ENCODE peak calls at places on chromosome 1, in four cellular contexts. Z is K562, J is WTC11, M is GM12878. Y is an unnamed sample.

GRCh38 chr1:8011923-8012858 is 13.9 kb downstream of the ERRFI1 start:
- DNase-seq in J (no peak), Z (no peak), M (no peak), Y (no peak)

GRCh38 chr1:15424146-15424667 is 14.0 kb upstream of the CTRC start:
- DNase-seq in M (no peak), Z (peak; percentile 80), J (no peak), Y (no peak)

GRCh38 chr1:99385852-99386251 is 121.6 kb downstream of the PLPPR4 start:
- DNase-seq in M (no peak), J (no peak), Z (no peak), Y (no peak)

GRCh38 chr1:228065543-228066347 is 16.8 kb upstream of the ARF1 start:
- DNase-seq in M (no peak), Z (no peak), J (no peak), Y (no peak)

GRCh38 chr1:184748767-184749166 is 5.9 kb downstream of the EDEM3 start:
- DNase-seq in J (no peak), M (no peak), Z (no peak), Y (no peak)

GRCh38 chr1:4678318-4678717 is 23.9 kb downstream of the AJAP1 start:
- DNase-seq in M (no peak), J (no peak), Z (no peak), Y (no peak)

GRCh38 chr1:108142773-108143394 is 57.3 kb downstream of the SLC25A24 start:
- DNase-seq in M (no peak), J (no peak), Z (peak; percentile 48), Y (no peak)

GRCh38 chr1:74779750-74780149 is 46.8 kb downstream of the TYW3 start:
- DNase-seq in Z (no peak), J (no peak), M (no peak), Y (no peak)

GRCh38 chr1:7493711-7494110 is 277.4 kb upstream of the VAMP3 start:
- DNase-seq in Z (no peak), M (no peak), J (no peak), Y (no peak)

DNA sequence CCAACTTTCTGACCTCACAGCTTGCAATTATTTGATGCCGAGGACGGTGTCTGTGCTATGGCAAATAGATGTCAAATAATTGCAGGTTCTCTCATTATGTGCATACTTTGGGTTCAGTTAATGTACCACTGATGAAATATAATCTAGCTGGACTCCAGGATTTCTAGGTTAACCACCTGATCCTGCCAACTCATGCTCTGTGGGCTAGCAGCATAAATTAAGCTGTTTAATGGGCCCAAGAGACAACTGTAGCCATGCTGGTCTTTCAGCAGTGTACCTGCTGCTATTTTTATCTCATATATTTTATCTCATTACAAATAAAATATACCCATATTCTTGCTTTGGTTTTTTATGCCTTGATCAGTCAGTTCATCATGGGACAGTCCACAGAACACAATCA is 43.3 kb upstream of the HP1BP3 start:
- DNase-seq in M (no peak), J (no peak), Z (no peak), Y (no peak)
- TF ChIP-seq NR2C2 in M (no peak), J (no peak), Z (no peak), Y (no peak)

DNA sequence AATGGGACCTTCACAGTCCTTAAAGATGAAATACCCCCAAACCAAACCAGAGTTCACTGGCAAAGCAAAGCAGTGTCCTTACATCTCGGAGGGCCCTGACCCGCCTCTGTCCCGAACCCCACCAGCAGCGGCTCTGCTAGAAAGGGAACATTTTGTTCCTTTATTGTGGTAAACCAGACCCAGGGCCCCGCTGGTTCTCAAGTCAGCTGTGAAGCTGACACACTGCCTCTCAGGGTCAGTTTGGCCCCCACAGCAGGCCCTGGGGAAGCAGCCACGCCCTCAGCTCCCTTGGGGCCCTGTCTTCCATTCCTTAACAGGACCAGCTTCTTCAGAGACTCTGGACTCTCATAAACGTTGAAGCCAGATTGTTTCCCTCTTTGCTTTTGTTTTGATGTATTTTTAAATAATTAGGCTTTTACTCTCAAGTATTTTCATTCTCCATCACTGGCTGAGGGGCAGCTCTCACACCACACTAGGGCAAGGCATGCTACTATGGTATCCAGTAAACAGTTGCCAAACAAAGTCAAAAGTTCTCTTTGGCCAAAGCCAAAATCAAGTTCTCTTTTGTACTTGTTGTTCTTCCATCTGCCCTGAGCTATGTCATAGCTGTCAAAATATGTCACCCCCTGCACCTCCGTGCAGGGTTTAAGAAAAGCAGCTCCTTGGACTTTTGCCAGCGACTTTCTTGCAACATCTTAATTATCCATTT is 61.1 kb upstream of the ANGPTL1 start:
- DNase-seq in M (no peak), Z (no peak), J (no peak), Y (no peak)
- TF ChIP-seq NR2C2 in M (no peak), Z (no peak), J (no peak), Y (no peak)

GRCh38 chr1:151547119-151547899 is 7.2 kb downstream of the TUFT1 start:
- DNase-seq in M (no peak), Z (no peak), J (peak; percentile 64), Y (peak; percentile 98)
- TF ChIP-seq NR2C2 in M (no peak), Z (no peak), J (no peak), Y (peak; percentile 80)

DNA sequence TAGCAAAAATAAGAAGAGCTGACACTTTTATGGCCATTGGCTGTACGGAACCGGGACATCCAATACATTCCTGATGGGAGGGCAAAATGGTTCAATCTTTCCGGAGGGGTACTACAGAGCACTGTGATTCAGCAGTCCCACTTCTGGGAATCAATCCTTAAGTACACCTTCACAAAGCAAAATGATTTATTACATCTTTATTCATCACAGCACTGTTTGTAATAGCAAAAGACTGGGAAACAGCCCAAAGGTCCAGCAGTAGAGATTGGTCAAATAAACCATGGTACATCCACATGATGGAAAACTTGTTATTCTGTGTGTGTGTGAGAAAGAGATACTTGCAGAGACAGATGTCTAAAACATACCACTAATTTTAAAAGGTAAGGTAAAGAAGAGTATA is 9.6 kb downstream of the GNG12 start:
- DNase-seq in J (no peak), Z (no peak), M (no peak), Y (no peak)
- TF ChIP-seq NR2C2 in J (no peak), Z (no peak), M (no peak), Y (no peak)

GRCh38 chr1:103584537-103584936 is 13.1 kb downstream of the AMY2B start:
- DNase-seq in M (no peak), J (no peak), Z (no peak), Y (no peak)

GRCh38 chr1:103582493-103582892 is 11.1 kb downstream of the AMY2B start:
- DNase-seq in M (no peak), Z (no peak), J (no peak), Y (no peak)

DNA sequence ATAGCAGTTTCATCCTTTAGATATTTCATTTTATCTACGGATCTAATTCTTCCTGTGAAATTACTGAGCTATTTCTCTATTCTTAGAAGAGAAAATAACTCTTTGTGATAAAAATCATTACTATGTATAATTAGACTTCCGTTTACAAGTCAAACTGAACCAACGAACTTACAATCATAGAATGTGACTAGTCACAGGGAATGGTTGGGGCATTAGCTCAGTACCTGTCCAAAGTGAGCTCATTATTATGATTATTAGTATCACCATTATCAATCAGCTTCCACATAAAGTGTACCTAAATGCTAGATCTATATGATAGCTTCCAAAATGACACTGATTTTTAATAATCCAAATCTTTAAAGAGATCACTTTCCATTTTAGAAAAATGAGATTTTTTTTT is 12.5 kb downstream of the AMY2B start:
- DNase-seq in Z (no peak), M (no peak), J (no peak), Y (no peak)
- TF ChIP-seq NR2C2 in Z (no peak), M (no peak), J (no peak), Y (no peak)

GRCh38 chr1:162360874-162361260 is 15.8 kb downstream of the SPATA46 start:
- DNase-seq in Z (no peak), M (no peak), J (no peak), Y (no peak)
- TF ChIP-seq NR2C2 in Z (no peak), M (no peak), J (no peak), Y (no peak)

DNA sequence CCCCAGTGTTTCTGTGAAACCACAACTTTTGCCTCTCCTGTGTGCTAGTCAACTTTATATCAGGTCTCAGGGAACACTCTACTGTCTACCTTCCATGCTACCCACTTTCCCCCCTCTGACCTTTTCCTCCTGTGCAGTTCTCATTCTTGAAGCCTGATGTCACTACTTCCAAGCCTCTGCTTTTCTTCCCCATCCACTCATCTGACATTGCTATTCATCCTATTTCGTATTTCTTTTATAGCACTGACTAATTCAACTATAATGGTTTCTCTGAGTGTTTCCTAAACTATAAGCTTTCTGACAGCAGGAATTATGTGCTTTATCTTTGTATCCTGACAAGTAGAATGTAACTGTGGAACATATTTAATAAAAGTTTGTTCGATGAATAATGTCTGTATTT is 18.2 kb upstream of the DPH5 start:
- DNase-seq in M (no peak), J (no peak), Z (no peak), Y (no peak)
- TF ChIP-seq NR2C2 in M (no peak), J (no peak), Z (no peak), Y (no peak)

DNA sequence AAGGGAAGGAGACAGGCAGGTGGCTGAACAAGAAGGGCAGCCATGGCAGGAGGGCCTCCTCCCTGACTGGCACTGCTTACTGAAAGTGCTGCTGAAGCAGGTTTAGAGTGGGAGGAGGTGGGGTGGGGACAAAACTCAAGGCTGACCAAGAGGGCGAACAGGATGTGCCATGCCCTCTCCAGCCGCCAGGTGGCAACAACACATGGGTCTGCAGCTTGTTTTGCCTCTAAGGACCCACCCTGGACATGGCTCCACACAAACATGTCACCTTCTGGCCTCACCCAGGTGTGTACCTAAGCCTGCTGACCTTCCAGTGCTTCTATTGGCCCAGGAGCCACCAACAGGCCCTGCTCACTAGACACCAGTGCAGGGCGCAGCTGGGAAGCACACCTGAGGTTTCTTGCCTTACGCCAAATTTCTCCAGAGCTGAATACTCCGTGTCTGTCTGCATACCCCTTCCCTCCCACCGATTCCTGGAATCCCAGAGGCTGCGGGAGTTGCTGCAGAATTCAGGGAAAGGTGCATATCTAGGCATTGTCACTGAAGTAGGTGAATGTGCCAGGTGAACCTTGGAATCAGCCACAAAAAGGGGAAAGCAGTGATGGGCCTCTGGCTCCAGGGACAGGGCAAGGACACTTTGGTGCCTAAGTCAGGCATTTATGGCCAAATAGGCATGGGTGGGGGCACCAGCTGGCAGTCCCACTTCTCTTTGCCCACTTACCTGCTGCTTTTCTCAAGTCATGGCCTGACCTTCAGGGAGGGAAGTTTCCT is 5.3 kb downstream of the PSRC1 start:
- DNase-seq in M (peak; percentile 54), Z (peak; percentile 94), J (peak; percentile 91), Y (peak; percentile 86)
- TF ChIP-seq NR2C2 in M (no peak), Z (no peak), J (no peak), Y (no peak)